ENCODE peak calls at places on chromosomes 12 and 14, in eight cellular contexts. O, V, U, D, H, R, E and F are unnamed samples.

GRCh38 chr14:96589577-96589976 is 87.4 kb downstream of the PAPOLA start:
- DNase-seq in O (no peak), H (no peak), U (no peak), R (no peak), V (no peak), E (no peak), D (no peak), F (no peak)

GRCh38 chr12:111686574-111687105 is 787 bp downstream of the ACAD10 start:
- DNase-seq in U (no peak), R (no peak), O (no peak), D (no peak), H (no peak), V (no peak), E (peak; percentile 29), F (no peak)

GRCh38 chr14:96051231-96051630 is 12.1 kb downstream of the C14orf132 start:
- DNase-seq in E (no peak), O (no peak), R (no peak), H (no peak), U (no peak), V (no peak), D (no peak), F (no peak)

GRCh38 chr12:113052326-113052725 is 4.2 kb upstream of the DTX1 start:
- DNase-seq in O (no peak), V (no peak), E (no peak), H (no peak), U (no peak), R (no peak), D (no peak), F (no peak)

GRCh38 chr14:22803575-22803974 is 11.7 kb downstream of the SLC7A7 start:
- DNase-seq in D (no peak), H (no peak), E (no peak), O (no peak), V (no peak), R (no peak), U (no peak), F (no peak)

GRCh38 chr12:103969391-103969790 is 3.7 kb downstream of the TDG start:
- DNase-seq in O (no peak), D (no peak), E (peak; percentile 76), U (no peak), V (no peak), R (no peak), H (no peak), F (no peak)

GRCh38 chr12:112846619-112847018 is 55.1 kb downstream of the RPH3A start:
- DNase-seq in E (no peak), H (no peak), O (no peak), R (no peak), V (no peak), D (no peak), U (no peak), F (no peak)

GRCh38 chr14:22547309-22547947 is 41.6 kb downstream of the DAD1 start:
- DNase-seq in E (no peak), U (peak; percentile 65), D (no peak), O (peak; percentile 17), V (no peak), H (no peak), R (no peak), F (no peak)

GRCh38 chr12:22856120-22856699 is 231.2 kb downstream of the ETNK1 start:
- DNase-seq in U (no peak), O (no peak), H (no peak), D (peak; percentile 34), R (no peak), E (peak; percentile 39), V (no peak), F (no peak)

GRCh38 chr12:19245656-19246055 is 116.1 kb downstream of the PLEKHA5 start:
- DNase-seq in D (no peak), V (no peak), U (no peak), R (no peak), E (no peak), O (no peak), H (no peak), F (no peak)

GRCh38 chr12:63963863-63964262 is 119.4 kb downstream of the SRGAP1 start:
- DNase-seq in E (no peak), U (no peak), H (no peak), O (no peak), D (no peak), R (no peak), V (no peak), F (no peak)

GRCh38 chr12:99915251-99916082 is 69.3 kb downstream of the ANKS1B start:
- DNase-seq in R (no peak), V (no peak), O (no peak), D (no peak), H (no peak), E (peak; percentile 76), U (no peak), F (no peak)

GRCh38 chr12:84911331-84912190 is 1.0 kb downstream of the SLC6A15 start:
- DNase-seq in U (peak; percentile 35), D (peak; percentile 48), E (peak; percentile 81), R (no peak), H (peak; percentile 30), V (no peak), O (no peak), F (peak; percentile 58)

GRCh38 chr14:69317780-69318179 is 57.8 kb downstream of the GALNT16 start:
- DNase-seq in O (no peak), E (no peak), H (peak; percentile 21), R (no peak), D (no peak), U (peak; percentile 54), V (no peak), F (no peak)

GRCh38 chr12:57227315-57228115 is 2.0 kb upstream of the SHMT2 start:
- DNase-seq in D (no peak), H (no peak), E (no peak), R (no peak), U (no peak), V (no peak), O (no peak), F (no peak)

GRCh38 chr12:27951898-27952297 is 20.6 kb downstream of the PTHLH start:
- DNase-seq in O (no peak), R (no peak), V (no peak), U (no peak), H (no peak), E (no peak), D (no peak), F (no peak)

GRCh38 chr12:96034631-96035282 is 630 bp downstream of the LTA4H start:
- DNase-seq in V (no peak), E (peak; percentile 37), D (no peak), R (no peak), O (no peak), U (peak; percentile 25), H (peak; percentile 16), F (peak; percentile 35)

GRCh38 chr12:113359133-113359938 is 949 bp downstream of the PLBD2 start:
- DNase-seq in E (peak; percentile 30), R (no peak), O (no peak), U (peak; percentile 60), H (peak; percentile 39), V (no peak), D (no peak), F (peak; percentile 22)

GRCh38 chr14:74085047-74085637 is 386 bp downstream of the LIN52 start:
- DNase-seq in R (no peak), D (peak; percentile 21), E (peak; percentile 62), O (no peak), U (no peak), H (no peak), V (no peak), F (no peak)

GRCh38 chr14:36773136-36773540 is 111.5 kb downstream of the PAX9 start:
- DNase-seq in U (no peak), R (no peak), D (no peak), O (no peak), H (no peak), V (no peak), E (peak; percentile 31), F (no peak)

GRCh38 chr14:77315115-77315944 is 5.4 kb downstream of the POMT2 start:
- DNase-seq in H (no peak), U (no peak), V (no peak), D (no peak), E (no peak), R (no peak), O (no peak), F (no peak)

GRCh38 chr14:25308244-25308643 is 258.3 kb upstream of the STXBP6 start:
- DNase-seq in E (no peak), U (no peak), V (no peak), H (no peak), O (no peak), D (no peak), R (no peak), F (no peak)

DNA sequence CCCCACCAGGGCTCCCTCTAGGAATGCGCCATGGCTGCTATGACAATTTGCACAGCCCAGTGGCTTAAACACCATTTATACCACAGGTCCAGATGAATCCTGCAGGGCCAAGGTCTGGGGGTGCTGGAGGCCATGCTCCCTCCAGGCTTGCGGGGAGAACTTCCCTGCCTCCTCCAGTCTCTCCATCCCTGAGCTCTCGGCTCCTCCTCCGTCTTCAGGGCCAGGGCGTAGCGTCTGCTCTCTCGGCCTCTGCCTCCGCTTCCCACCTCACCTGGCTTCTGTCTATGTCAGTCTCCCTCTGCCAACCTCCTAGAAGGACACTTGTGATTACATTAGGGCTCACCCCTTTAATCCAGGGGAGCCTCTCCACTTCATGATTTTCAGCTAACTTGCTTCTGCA is 401.3 kb downstream of the TMEM121 start:
- DNase-seq in E (no peak), V (no peak), O (no peak), D (no peak), U (no peak), H (no peak), R (no peak), F (no peak)
- H3K27ac ChIP-seq in E (no peak overlapping the region), V (no peak overlapping the region), O (no peak overlapping the region), D (no peak overlapping the region), U (no peak overlapping the region), H (no peak overlapping the region), R (no peak overlapping the region), F (no peak overlapping the region)

GRCh38 chr14:50935126-50936090 is 8.9 kb downstream of the PYGL start:
- DNase-seq in O (no peak), D (no peak), R (no peak), H (no peak), U (no peak), V (no peak), E (no peak), F (no peak)
- H3K27ac ChIP-seq in O (no peak overlapping the region), D (no peak overlapping the region), R (no peak overlapping the region), H (no peak overlapping the region), U (no peak overlapping the region), V (no peak overlapping the region), E (no peak overlapping the region), F (no peak overlapping the region)

DNA sequence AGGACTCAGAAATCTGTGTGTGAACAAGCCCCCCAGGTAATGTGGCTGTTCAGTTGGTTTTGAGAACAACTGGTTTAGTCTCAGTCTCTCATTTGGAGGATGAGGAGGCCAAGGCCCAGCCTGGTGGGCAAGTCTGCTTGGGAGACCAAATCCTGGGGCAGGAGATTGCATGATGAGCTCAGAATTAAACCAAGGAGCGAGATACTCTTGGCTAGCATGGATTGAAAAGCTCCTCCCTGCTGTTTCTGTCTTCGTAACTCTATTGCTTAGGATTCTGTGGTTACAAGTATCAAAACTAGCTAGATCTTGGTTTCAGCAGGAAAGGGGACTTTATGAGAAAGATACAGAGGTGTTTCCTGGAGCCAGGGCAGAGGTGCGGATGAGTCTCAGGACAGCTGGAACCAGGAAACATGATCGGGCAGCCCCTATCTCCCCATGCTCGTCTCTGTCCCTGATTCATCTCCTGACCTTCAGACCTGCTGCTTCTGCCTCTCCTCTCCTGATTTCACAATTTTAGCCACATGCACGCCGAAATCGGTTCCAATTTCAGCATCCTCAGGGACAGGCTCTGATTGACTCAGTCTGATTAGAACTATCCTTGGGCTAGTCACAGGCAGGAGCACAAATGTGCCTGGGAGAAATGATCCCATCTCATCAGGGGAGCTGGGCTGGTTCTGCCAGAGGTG is 40.2 kb upstream of the RIN3 start:
- DNase-seq in O (peak; percentile 55), U (peak; percentile 83), V (no peak), E (peak; percentile 35), H (peak; percentile 93), D (no peak), R (peak; percentile 26), F (no peak)
- H3K27ac ChIP-seq in O (peak overlapping the region; percentile 57), U (no peak overlapping the region), V (no peak overlapping the region), E (peak overlapping the region; percentile 35), H (no peak overlapping the region), D (no peak overlapping the region), R (peak overlapping the region; percentile 7), F (no peak overlapping the region)

GRCh38 chr12:53670966-53671365 is 4.9 kb downstream of the ATP5MC2 start:
- DNase-seq in D (no peak), O (no peak), E (no peak), U (no peak), R (no peak), H (no peak), V (no peak), F (no peak)
- H3K27ac ChIP-seq in D (no peak overlapping the region), O (peak overlapping the region; percentile 21), E (no peak overlapping the region), U (no peak overlapping the region), R (no peak overlapping the region), H (no peak overlapping the region), V (no peak overlapping the region), F (no peak overlapping the region)